ENCODE peak calls at places on chromosomes 1 and 21, in four cellular contexts. One of them, this sample, is unnamed.

GRCh38 chr1:24964811-24965570 is 34.9 kb upstream of the RUNX3 start:
- DNase-seq in colonic mucosa: peak
- DNase-seq in GM06990: peak
- DNase-seq in progenitor cell of endocrine pancreas: no peak
- DNase-seq in this sample: peak

GRCh38 chr1:1239247-1239623 is 7.2 kb downstream of the B3GALT6 start:
- DNase-seq in colonic mucosa: no peak
- DNase-seq in GM06990: no peak
- DNase-seq in progenitor cell of endocrine pancreas: no peak
- DNase-seq in this sample: no peak

GRCh38 chr1:93619507-93620168 is 62.0 kb downstream of the BCAR3 start:
- DNase-seq in colonic mucosa: no peak
- DNase-seq in GM06990: no peak
- DNase-seq in progenitor cell of endocrine pancreas: no peak
- DNase-seq in this sample: no peak

GRCh38 chr1:24735619-24736375 is 9.4 kb upstream of the CLIC4 start:
- DNase-seq in colonic mucosa: no peak
- DNase-seq in GM06990: no peak
- DNase-seq in progenitor cell of endocrine pancreas: no peak
- DNase-seq in this sample: no peak

GRCh38 chr1:35558374-35559316 is 1.0 kb downstream of the NCDN start:
- DNase-seq in colonic mucosa: no peak
- DNase-seq in GM06990: no peak
- DNase-seq in progenitor cell of endocrine pancreas: no peak
- DNase-seq in this sample: no peak

GRCh38 chr1:27217401-27217800 is 17.0 kb upstream of the WDTC1 start:
- DNase-seq in colonic mucosa: no peak
- DNase-seq in GM06990: no peak
- DNase-seq in progenitor cell of endocrine pancreas: no peak
- DNase-seq in this sample: no peak

GRCh38 chr21:18354947-18355346 is 48.6 kb downstream of the TMPRSS15 start:
- DNase-seq in colonic mucosa: no peak
- DNase-seq in GM06990: no peak
- DNase-seq in progenitor cell of endocrine pancreas: no peak
- DNase-seq in this sample: no peak

GRCh38 chr1:8629241-8630091 is 188.0 kb downstream of the RERE start:
- DNase-seq in colonic mucosa: no peak
- DNase-seq in GM06990: peak
- DNase-seq in progenitor cell of endocrine pancreas: no peak
- DNase-seq in this sample: no peak

GRCh38 chr1:33382651-33383415 is 48.1 kb downstream of the PHC2 start:
- DNase-seq in colonic mucosa: no peak
- DNase-seq in GM06990: no peak
- DNase-seq in progenitor cell of endocrine pancreas: no peak
- DNase-seq in this sample: no peak

GRCh38 chr1:210296682-210297081 is 32.0 kb upstream of the HHAT start:
- DNase-seq in colonic mucosa: no peak
- DNase-seq in GM06990: no peak
- DNase-seq in progenitor cell of endocrine pancreas: no peak
- DNase-seq in this sample: no peak

GRCh38 chr1:210292276-210292851 is 36.3 kb upstream of the HHAT start:
- DNase-seq in colonic mucosa: peak
- DNase-seq in GM06990: peak
- DNase-seq in progenitor cell of endocrine pancreas: peak
- DNase-seq in this sample: no peak

GRCh38 chr1:210293191-210293607 is 35.5 kb upstream of the HHAT start:
- DNase-seq in colonic mucosa: peak
- DNase-seq in GM06990: no peak
- DNase-seq in progenitor cell of endocrine pancreas: no peak
- DNase-seq in this sample: no peak

GRCh38 chr1:210298296-210298695 is 30.4 kb upstream of the HHAT start:
- DNase-seq in colonic mucosa: no peak
- DNase-seq in GM06990: no peak
- DNase-seq in progenitor cell of endocrine pancreas: no peak
- DNase-seq in this sample: no peak

DNA sequence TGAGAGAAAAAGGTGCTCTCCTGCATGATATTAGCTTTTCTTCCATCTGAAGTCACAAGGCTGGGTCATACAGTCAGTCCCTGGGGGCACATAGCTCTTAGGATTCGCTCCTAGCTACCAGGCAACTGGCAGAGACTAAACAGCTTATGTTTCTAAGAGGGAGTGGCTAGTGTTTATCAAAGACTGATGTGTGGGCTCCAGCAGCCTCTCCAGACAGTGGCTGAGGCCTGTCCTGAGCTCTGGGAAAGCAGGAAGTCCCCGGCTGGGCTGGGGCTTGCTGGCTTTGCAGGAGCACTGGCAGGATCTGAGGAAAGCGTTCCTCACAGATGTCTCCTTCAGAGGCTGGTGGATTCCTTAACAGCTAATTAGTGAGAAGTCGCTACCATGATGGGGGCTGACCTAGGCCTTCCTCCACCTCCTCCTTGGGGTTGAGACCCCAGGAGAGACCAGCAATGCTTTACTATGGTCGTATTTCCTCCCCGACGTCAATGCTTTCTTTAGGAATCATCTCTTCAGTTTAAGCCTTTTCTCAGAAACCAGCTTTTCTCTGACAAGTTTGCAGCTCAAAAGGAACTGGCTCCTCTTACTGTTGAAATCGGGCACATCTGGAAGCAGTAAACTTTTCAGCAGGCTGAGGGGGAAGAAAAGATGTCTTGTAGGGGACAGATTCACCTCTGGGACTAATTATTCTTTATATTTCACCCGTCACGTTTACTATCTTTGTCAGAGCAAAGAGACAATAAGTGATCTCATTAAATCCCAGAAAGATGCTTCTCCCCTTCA is 33.5 kb upstream of the HHAT start:
- DNase-seq in colonic mucosa: no peak
- DNase-seq in GM06990: no peak
- DNase-seq in progenitor cell of endocrine pancreas: no peak
- DNase-seq in this sample: no peak
- TF ChIP-seq CTCF in colonic mucosa: no peak
- TF ChIP-seq CTCF in GM06990: no peak
- TF ChIP-seq CTCF in progenitor cell of endocrine pancreas: no peak
- TF ChIP-seq CTCF in this sample: no peak

GRCh38 chr1:3070654-3071506 is 1.9 kb downstream of the PRDM16 start:
- DNase-seq in colonic mucosa: no peak
- DNase-seq in GM06990: no peak
- DNase-seq in progenitor cell of endocrine pancreas: no peak
- DNase-seq in this sample: no peak

GRCh38 chr1:3072948-3073519 is 4.0 kb downstream of the PRDM16 start:
- DNase-seq in colonic mucosa: no peak
- DNase-seq in GM06990: no peak
- DNase-seq in progenitor cell of endocrine pancreas: no peak
- DNase-seq in this sample: no peak

GRCh38 chr1:3073520-3074296 is 4.7 kb downstream of the PRDM16 start:
- DNase-seq in colonic mucosa: no peak
- DNase-seq in GM06990: no peak
- DNase-seq in progenitor cell of endocrine pancreas: no peak
- DNase-seq in this sample: no peak

GRCh38 chr1:3071507-3072177 is 2.6 kb downstream of the PRDM16 start:
- DNase-seq in colonic mucosa: no peak
- DNase-seq in GM06990: no peak
- DNase-seq in progenitor cell of endocrine pancreas: no peak
- DNase-seq in this sample: no peak

DNA sequence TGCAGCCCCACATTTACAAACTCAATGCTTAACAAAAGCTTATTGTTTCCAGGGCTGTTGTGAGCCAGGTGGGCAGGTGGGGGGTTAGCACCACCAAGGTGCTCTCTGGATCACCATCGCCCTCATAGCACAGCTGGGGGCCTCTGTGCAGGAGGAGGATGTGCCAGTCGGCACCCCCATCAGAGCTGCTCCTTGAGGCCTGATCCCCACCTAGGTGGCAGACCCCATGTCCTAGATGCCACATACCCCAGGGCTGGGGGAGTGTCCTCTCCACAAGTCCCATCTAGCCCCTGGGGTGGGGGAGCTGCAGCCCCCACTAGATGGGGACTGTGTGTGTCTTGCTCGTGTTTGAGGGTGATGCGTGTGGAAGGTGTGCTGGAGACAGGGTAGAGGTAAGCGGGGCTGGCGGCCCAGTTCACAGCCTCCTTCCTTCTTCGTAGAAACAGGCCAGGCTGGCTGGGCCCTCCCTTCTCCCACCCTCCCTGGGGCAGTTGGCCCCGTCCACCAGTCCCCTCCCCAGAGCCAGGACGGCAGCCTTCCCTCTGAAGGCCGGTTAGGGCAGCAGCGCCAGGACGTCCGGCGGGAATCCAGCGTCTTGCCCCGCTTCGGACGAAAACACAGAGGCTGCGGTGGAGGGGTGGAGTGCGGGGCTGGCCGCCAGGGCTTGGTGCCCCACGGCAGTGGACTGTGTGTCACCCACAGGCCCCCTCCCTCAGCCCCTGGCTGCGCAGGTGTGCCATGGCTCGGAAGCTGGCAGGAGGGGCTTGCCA is 3.4 kb downstream of the PRDM16 start:
- DNase-seq in colonic mucosa: no peak
- DNase-seq in GM06990: no peak
- DNase-seq in progenitor cell of endocrine pancreas: no peak
- DNase-seq in this sample: no peak
- TF ChIP-seq CTCF in colonic mucosa: no peak
- TF ChIP-seq CTCF in GM06990: no peak
- TF ChIP-seq CTCF in progenitor cell of endocrine pancreas: no peak
- TF ChIP-seq CTCF in this sample: no peak

GRCh38 chr1:22536506-22536905 is 26.8 kb upstream of the EPHA8 start:
- DNase-seq in colonic mucosa: no peak
- DNase-seq in GM06990: no peak
- DNase-seq in progenitor cell of endocrine pancreas: no peak
- DNase-seq in this sample: no peak
- TF ChIP-seq CTCF in colonic mucosa: no peak
- TF ChIP-seq CTCF in GM06990: no peak
- TF ChIP-seq CTCF in progenitor cell of endocrine pancreas: no peak
- TF ChIP-seq CTCF in this sample: no peak

GRCh38 chr21:44582055-44582454 is 1.7 kb upstream of the KRTAP10-5 start:
- DNase-seq in colonic mucosa: no peak
- DNase-seq in GM06990: no peak
- DNase-seq in progenitor cell of endocrine pancreas: no peak
- DNase-seq in this sample: no peak
- TF ChIP-seq CTCF in colonic mucosa: no peak
- TF ChIP-seq CTCF in GM06990: no peak
- TF ChIP-seq CTCF in progenitor cell of endocrine pancreas: no peak
- TF ChIP-seq CTCF in this sample: no peak